ENCODE peak calls at places on chromosomes 12 and 14, in five cellular contexts. One of them, this sample, is unnamed.

GRCh38 chr14:69553221-69553620 is 21.4 kb downstream of the CCDC177 start:
- DNase-seq in CD8-positive, alpha-beta memory T cell: no peak
- DNase-seq in upper lobe of right lung: no peak
- DNase-seq in AG04450: peak; percentile 16
- DNase-seq in ascending aorta: no peak
- DNase-seq in this sample: peak; percentile 63

GRCh38 chr14:93106541-93107156 is 9.1 kb downstream of the ITPK1 start:
- DNase-seq in CD8-positive, alpha-beta memory T cell: no peak
- DNase-seq in AG04450: no peak
- DNase-seq in upper lobe of right lung: no peak
- DNase-seq in ascending aorta: no peak
- DNase-seq in this sample: no peak

GRCh38 chr14:99529899-99530298 is 48.7 kb downstream of the CCNK start:
- DNase-seq in ascending aorta: no peak
- DNase-seq in upper lobe of right lung: no peak
- DNase-seq in AG04450: no peak
- DNase-seq in CD8-positive, alpha-beta memory T cell: no peak
- DNase-seq in this sample: no peak

GRCh38 chr14:99881011-99881410 is 87.8 kb downstream of the EML1 start:
- DNase-seq in AG04450: no peak
- DNase-seq in CD8-positive, alpha-beta memory T cell: no peak
- DNase-seq in upper lobe of right lung: no peak
- DNase-seq in ascending aorta: no peak
- DNase-seq in this sample: no peak

GRCh38 chr12:3152892-3153291 is 75.7 kb downstream of the TSPAN9 start:
- DNase-seq in AG04450: no peak
- DNase-seq in ascending aorta: no peak
- DNase-seq in CD8-positive, alpha-beta memory T cell: no peak
- DNase-seq in upper lobe of right lung: peak; percentile 38
- DNase-seq in this sample: no peak

GRCh38 chr12:27334052-27334720 is 1.6 kb downstream of the BMAL2 start:
- DNase-seq in ascending aorta: no peak
- DNase-seq in AG04450: no peak
- DNase-seq in upper lobe of right lung: no peak
- DNase-seq in CD8-positive, alpha-beta memory T cell: no peak
- DNase-seq in this sample: no peak

GRCh38 chr12:115004469-115005146 is 320.6 kb upstream of the TBX3 start:
- DNase-seq in ascending aorta: no peak
- DNase-seq in upper lobe of right lung: no peak
- DNase-seq in AG04450: no peak
- DNase-seq in CD8-positive, alpha-beta memory T cell: no peak
- DNase-seq in this sample: no peak

GRCh38 chr12:132925597-132926416 is 30.3 kb downstream of the ZNF605 start:
- DNase-seq in AG04450: no peak
- DNase-seq in CD8-positive, alpha-beta memory T cell: no peak
- DNase-seq in ascending aorta: no peak
- DNase-seq in upper lobe of right lung: no peak
- DNase-seq in this sample: no peak

GRCh38 chr12:114869091-114869834 is 185.3 kb upstream of the TBX3 start:
- DNase-seq in AG04450: peak; percentile 76
- DNase-seq in ascending aorta: no peak
- DNase-seq in upper lobe of right lung: no peak
- DNase-seq in CD8-positive, alpha-beta memory T cell: no peak
- DNase-seq in this sample: no peak

GRCh38 chr14:31283568-31284252 is 76.1 kb upstream of the HECTD1 start:
- DNase-seq in AG04450: no peak
- DNase-seq in ascending aorta: no peak
- DNase-seq in CD8-positive, alpha-beta memory T cell: no peak
- DNase-seq in upper lobe of right lung: no peak
- DNase-seq in this sample: no peak

GRCh38 chr12:110102255-110102654 is 21.9 kb upstream of the IFT81 start:
- DNase-seq in upper lobe of right lung: no peak
- DNase-seq in ascending aorta: no peak
- DNase-seq in CD8-positive, alpha-beta memory T cell: peak; percentile 15
- DNase-seq in AG04450: no peak
- DNase-seq in this sample: peak; percentile 43

GRCh38 chr12:132827763-132828703 is 636 bp downstream of the GOLGA3 start:
- DNase-seq in ascending aorta: no peak
- DNase-seq in CD8-positive, alpha-beta memory T cell: no peak
- DNase-seq in AG04450: peak; percentile 30
- DNase-seq in upper lobe of right lung: peak; percentile 73
- DNase-seq in this sample: peak; percentile 57

GRCh38 chr14:89351364-89351957 is 65.6 kb downstream of the FOXN3 start:
- DNase-seq in ascending aorta: no peak
- DNase-seq in AG04450: no peak
- DNase-seq in upper lobe of right lung: peak; percentile 77
- DNase-seq in CD8-positive, alpha-beta memory T cell: no peak
- DNase-seq in this sample: no peak

GRCh38 chr12:27453462-27453861 is 6.9 kb downstream of the SMCO2 start:
- DNase-seq in ascending aorta: no peak
- DNase-seq in CD8-positive, alpha-beta memory T cell: no peak
- DNase-seq in AG04450: no peak
- DNase-seq in upper lobe of right lung: no peak
- DNase-seq in this sample: no peak

GRCh38 chr12:116336542-116337065 is 59.1 kb upstream of the MED13L start:
- DNase-seq in CD8-positive, alpha-beta memory T cell: no peak
- DNase-seq in AG04450: no peak
- DNase-seq in upper lobe of right lung: no peak
- DNase-seq in ascending aorta: no peak
- DNase-seq in this sample: no peak

GRCh38 chr12:119749666-119750065 is 81.7 kb downstream of the PRKAB1 start:
- DNase-seq in AG04450: no peak
- DNase-seq in CD8-positive, alpha-beta memory T cell: no peak
- DNase-seq in ascending aorta: no peak
- DNase-seq in upper lobe of right lung: no peak
- DNase-seq in this sample: peak; percentile 4

GRCh38 chr12:109776624-109777023 is 56.6 kb downstream of the TRPV4 start:
- DNase-seq in CD8-positive, alpha-beta memory T cell: no peak
- DNase-seq in upper lobe of right lung: no peak
- DNase-seq in ascending aorta: no peak
- DNase-seq in AG04450: no peak
- DNase-seq in this sample: no peak

GRCh38 chr14:61296707-61297502 is 15.8 kb upstream of the TMEM30B start:
- DNase-seq in AG04450: no peak
- DNase-seq in ascending aorta: no peak
- DNase-seq in CD8-positive, alpha-beta memory T cell: peak; percentile 45
- DNase-seq in upper lobe of right lung: no peak
- DNase-seq in this sample: no peak

GRCh38 chr12:42125372-42125767 is 19.3 kb downstream of the GXYLT1 start:
- DNase-seq in ascending aorta: no peak
- DNase-seq in AG04450: no peak
- DNase-seq in CD8-positive, alpha-beta memory T cell: no peak
- DNase-seq in upper lobe of right lung: no peak
- DNase-seq in this sample: no peak

GRCh38 chr12:122048156-122048555 is 26.5 kb downstream of the BCL7A start:
- DNase-seq in CD8-positive, alpha-beta memory T cell: no peak
- DNase-seq in upper lobe of right lung: no peak
- DNase-seq in ascending aorta: no peak
- DNase-seq in AG04450: no peak
- DNase-seq in this sample: no peak
- H3K27me3 ChIP-seq in CD8-positive, alpha-beta memory T cell: no peaks in the 10 kb centered on the region
- H3K27me3 ChIP-seq in upper lobe of right lung: no peaks in the 10 kb centered on the region
- H3K27me3 ChIP-seq in ascending aorta: no peaks in the 10 kb centered on the region
- H3K27me3 ChIP-seq in AG04450: no peaks in the 10 kb centered on the region
- H3K27me3 ChIP-seq in this sample: no peaks in the 10 kb centered on the region

DNA sequence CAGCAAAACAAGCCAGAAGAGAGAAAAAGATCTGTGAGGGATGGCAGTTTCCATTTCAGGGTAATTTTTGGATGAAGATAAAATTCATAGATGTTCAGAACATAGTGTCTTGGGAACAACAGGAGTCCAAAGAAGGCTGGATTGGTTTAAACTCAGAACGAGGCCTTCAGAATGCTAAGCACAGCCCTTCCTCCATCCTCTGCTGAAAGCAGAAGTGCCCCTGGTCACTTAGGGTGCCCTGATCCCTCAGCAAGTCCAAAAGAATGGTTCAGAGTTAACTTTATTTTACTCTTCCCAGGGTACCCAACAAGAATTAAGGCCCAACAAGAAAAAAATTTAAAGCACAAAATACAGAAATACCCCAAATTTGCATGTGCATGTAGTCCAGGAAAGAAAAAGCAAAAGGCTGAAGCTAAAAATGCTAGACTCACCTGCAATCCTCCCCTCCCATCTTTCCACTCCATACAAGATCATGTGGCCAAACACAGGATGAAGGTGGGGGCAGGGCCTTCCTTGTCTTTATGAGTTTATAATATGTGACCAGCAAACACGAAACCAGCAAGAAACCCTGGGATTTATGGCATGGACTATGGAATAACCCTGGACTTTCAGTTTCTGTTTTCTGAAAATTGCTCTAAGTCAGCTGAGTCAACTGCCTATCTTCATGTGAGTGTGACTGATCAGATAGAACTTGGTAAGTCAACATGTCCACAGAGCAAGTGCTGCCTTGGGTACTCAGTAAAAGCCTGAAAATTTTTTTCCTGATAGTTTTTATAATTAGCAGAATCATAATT is 21.2 kb downstream of the MAX start:
- DNase-seq in CD8-positive, alpha-beta memory T cell: no peak
- DNase-seq in AG04450: no peak
- DNase-seq in upper lobe of right lung: no peak
- DNase-seq in ascending aorta: no peak
- DNase-seq in this sample: no peak
- H3K27me3 ChIP-seq in CD8-positive, alpha-beta memory T cell: no peaks in the 10 kb centered on the region
- H3K27me3 ChIP-seq in AG04450: no peaks in the 10 kb centered on the region
- H3K27me3 ChIP-seq in upper lobe of right lung: no peaks in the 10 kb centered on the region
- H3K27me3 ChIP-seq in ascending aorta: no peaks in the 10 kb centered on the region
- H3K27me3 ChIP-seq in this sample: no peaks in the 10 kb centered on the region

GRCh38 chr12:68198490-68199086 is 27.0 kb downstream of the IL26 start:
- DNase-seq in upper lobe of right lung: no peak
- DNase-seq in ascending aorta: no peak
- DNase-seq in CD8-positive, alpha-beta memory T cell: no peak
- DNase-seq in AG04450: no peak
- DNase-seq in this sample: no peak

GRCh38 chr12:68203460-68203875 is 22.1 kb downstream of the IL26 start:
- DNase-seq in CD8-positive, alpha-beta memory T cell: peak; percentile 26
- DNase-seq in AG04450: no peak
- DNase-seq in ascending aorta: no peak
- DNase-seq in upper lobe of right lung: no peak
- DNase-seq in this sample: no peak

GRCh38 chr12:68199127-68199526 is 26.5 kb downstream of the IL26 start:
- DNase-seq in AG04450: no peak
- DNase-seq in upper lobe of right lung: no peak
- DNase-seq in CD8-positive, alpha-beta memory T cell: no peak
- DNase-seq in ascending aorta: no peak
- DNase-seq in this sample: no peak

GRCh38 chr12:68200854-68201253 is 24.8 kb downstream of the IL26 start:
- DNase-seq in CD8-positive, alpha-beta memory T cell: no peak
- DNase-seq in ascending aorta: no peak
- DNase-seq in AG04450: no peak
- DNase-seq in upper lobe of right lung: no peak
- DNase-seq in this sample: no peak
- H3K27me3 ChIP-seq in CD8-positive, alpha-beta memory T cell: no peaks in the 10 kb centered on the region
- H3K27me3 ChIP-seq in ascending aorta: no peaks in the 10 kb centered on the region
- H3K27me3 ChIP-seq in AG04450: no peaks in the 10 kb centered on the region
- H3K27me3 ChIP-seq in upper lobe of right lung: peaks cover 7% of the 10 kb centered on the region
- H3K27me3 ChIP-seq in this sample: peaks cover 83% of the 10 kb centered on the region

GRCh38 chr12:65821336-65821735 is 2.9 kb upstream of the HMGA2 start:
- DNase-seq in ascending aorta: no peak
- DNase-seq in upper lobe of right lung: no peak
- DNase-seq in CD8-positive, alpha-beta memory T cell: no peak
- DNase-seq in AG04450: no peak
- DNase-seq in this sample: peak; percentile 59
- H3K27me3 ChIP-seq in ascending aorta: no peaks in the 10 kb centered on the region
- H3K27me3 ChIP-seq in upper lobe of right lung: peaks cover 66% of the 10 kb centered on the region
- H3K27me3 ChIP-seq in CD8-positive, alpha-beta memory T cell: peaks cover 4% of the 10 kb centered on the region
- H3K27me3 ChIP-seq in AG04450: no peaks in the 10 kb centered on the region
- H3K27me3 ChIP-seq in this sample: no peaks in the 10 kb centered on the region

GRCh38 chr14:97385727-97386126 is 588.5 kb downstream of the VRK1 start:
- DNase-seq in AG04450: no peak
- DNase-seq in CD8-positive, alpha-beta memory T cell: no peak
- DNase-seq in ascending aorta: no peak
- DNase-seq in upper lobe of right lung: no peak
- DNase-seq in this sample: no peak
- H3K27me3 ChIP-seq in AG04450: no peaks in the 10 kb centered on the region
- H3K27me3 ChIP-seq in CD8-positive, alpha-beta memory T cell: no peaks in the 10 kb centered on the region
- H3K27me3 ChIP-seq in ascending aorta: no peaks in the 10 kb centered on the region
- H3K27me3 ChIP-seq in upper lobe of right lung: no peaks in the 10 kb centered on the region
- H3K27me3 ChIP-seq in this sample: no peaks in the 10 kb centered on the region

GRCh38 chr12:704516-705242 is 41.4 kb upstream of the NINJ2 start:
- DNase-seq in upper lobe of right lung: no peak
- DNase-seq in AG04450: no peak
- DNase-seq in ascending aorta: no peak
- DNase-seq in CD8-positive, alpha-beta memory T cell: no peak
- DNase-seq in this sample: no peak

GRCh38 chr12:694734-695503 is 31.7 kb upstream of the NINJ2 start:
- DNase-seq in ascending aorta: peak; percentile 24
- DNase-seq in AG04450: no peak
- DNase-seq in upper lobe of right lung: no peak
- DNase-seq in CD8-positive, alpha-beta memory T cell: no peak
- DNase-seq in this sample: no peak

GRCh38 chr12:701896-702539 is 38.8 kb upstream of the NINJ2 start:
- DNase-seq in upper lobe of right lung: no peak
- DNase-seq in AG04450: no peak
- DNase-seq in CD8-positive, alpha-beta memory T cell: no peak
- DNase-seq in ascending aorta: no peak
- DNase-seq in this sample: no peak

GRCh38 chr12:697426-697825 is 34.2 kb upstream of the NINJ2 start:
- DNase-seq in CD8-positive, alpha-beta memory T cell: no peak
- DNase-seq in ascending aorta: peak; percentile 4
- DNase-seq in AG04450: no peak
- DNase-seq in upper lobe of right lung: no peak
- DNase-seq in this sample: no peak

DNA sequence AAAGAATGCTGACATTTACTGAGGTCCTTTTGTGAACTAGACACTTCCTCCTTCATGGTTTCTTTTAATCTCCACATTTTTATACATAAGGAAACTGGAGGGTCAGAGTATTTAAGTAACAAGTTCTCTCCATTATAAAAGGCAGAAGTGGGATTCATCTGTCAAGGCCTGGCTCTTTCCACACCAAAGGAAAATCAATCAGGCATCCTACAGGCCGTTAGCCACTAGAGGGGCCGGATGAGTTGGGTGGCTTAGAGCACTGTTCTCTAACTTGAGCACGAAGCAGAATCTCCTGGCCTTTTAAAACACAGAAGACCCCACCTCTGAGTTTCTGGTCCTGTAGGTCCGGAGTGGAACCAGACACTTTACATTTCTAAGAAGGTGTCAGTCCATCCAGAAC is 36.8 kb upstream of the NINJ2 start:
- DNase-seq in AG04450: no peak
- DNase-seq in ascending aorta: no peak
- DNase-seq in upper lobe of right lung: no peak
- DNase-seq in CD8-positive, alpha-beta memory T cell: no peak
- DNase-seq in this sample: no peak
- H3K27me3 ChIP-seq in AG04450: peaks cover 10% of the 10 kb centered on the region
- H3K27me3 ChIP-seq in ascending aorta: no peaks in the 10 kb centered on the region
- H3K27me3 ChIP-seq in upper lobe of right lung: no peaks in the 10 kb centered on the region
- H3K27me3 ChIP-seq in CD8-positive, alpha-beta memory T cell: no peaks in the 10 kb centered on the region
- H3K27me3 ChIP-seq in this sample: no peaks in the 10 kb centered on the region